ENCODE peak calls at places on chromosomes 11 and 22, in nine cellular contexts. I, N, Q, V, D, O, M, P and H are unnamed samples. For H3K4me1, the result is how much of the 10 kb centered on the place peaks cover.

GRCh38 chr11:122779047-122779629 is 59.2 kb upstream of the CRTAM start:
- DNase-seq in I (no peak), N (no peak), Q (no peak), V (no peak), D (no peak), O (no peak), M (no peak), P (no peak), H (no peak)

GRCh38 chr11:132685174-132685611 is 847.1 kb downstream of the OPCML start:
- DNase-seq in I (no peak), N (peak), Q (no peak), V (no peak), D (no peak), O (no peak), M (no peak), P (no peak), H (no peak)

GRCh38 chr22:47372111-47372581 is 609.7 kb downstream of the TBC1D22A start:
- DNase-seq in I (peak), N (no peak), Q (no peak), V (no peak), D (no peak), O (peak), M (no peak), P (no peak), H (no peak)

GRCh38 chr11:105929381-105929955 is 92.6 kb downstream of the MSANTD4 start:
- DNase-seq in I (no peak), N (no peak), Q (no peak), V (no peak), D (no peak), O (no peak), M (no peak), P (no peak), H (no peak)

GRCh38 chr11:128190312-128190711 is 397.0 kb downstream of the ETS1 start:
- DNase-seq in I (no peak), N (no peak), Q (no peak), V (no peak), D (no peak), O (no peak), M (no peak), P (no peak), H (no peak)

GRCh38 chr11:19790831-19791552 is 78.4 kb downstream of the NAV2 start:
- DNase-seq in I (no peak), N (no peak), Q (no peak), V (no peak), D (no peak), O (no peak), M (no peak), P (no peak), H (no peak)

GRCh38 chr11:60914620-60915249 is 777 bp downstream of the TMEM109 start:
- DNase-seq in I (no peak), N (peak), Q (no peak), V (peak), D (peak), O (no peak), M (peak), P (peak), H (no peak)

GRCh38 chr11:227824-228223 is 8.3 kb downstream of the SIRT3 start:
- DNase-seq in I (no peak), N (no peak), Q (no peak), V (no peak), D (no peak), O (no peak), M (no peak), P (no peak), H (no peak)

GRCh38 chr11:10293423-10294288 is at the start of gene SBF2:
- DNase-seq in I (peak), N (peak), Q (peak), V (peak), D (peak), O (peak), M (peak), P (peak), H (peak)

GRCh38 chr11:125085301-125086081 is 22.4 kb downstream of the SLC37A2 start:
- DNase-seq in I (no peak), N (no peak), Q (no peak), V (no peak), D (no peak), O (peak), M (no peak), P (peak), H (no peak)

GRCh38 chr11:115501895-115502589 is 2.2 kb downstream of the CADM1 start:
- DNase-seq in I (no peak), N (peak), Q (no peak), V (no peak), D (no peak), O (no peak), M (no peak), P (no peak), H (no peak)

GRCh38 chr22:38707346-38707745 is 1.6 kb downstream of the GTPBP1 start:
- DNase-seq in I (no peak), N (peak), Q (no peak), V (no peak), D (peak), O (no peak), M (no peak), P (no peak), H (no peak)

GRCh38 chr11:48095779-48096470 is 115.6 kb downstream of the PTPRJ start:
- DNase-seq in I (no peak), N (no peak), Q (no peak), V (peak), D (no peak), O (no peak), M (no peak), P (no peak), H (no peak)

GRCh38 chr11:94402355-94402754 is 1.1 kb upstream of the GPR83 start:
- DNase-seq in I (no peak), N (no peak), Q (no peak), V (no peak), D (no peak), O (no peak), M (no peak), P (no peak), H (no peak)

GRCh38 chr11:72962084-72962483 is 147.9 kb downstream of the ATG16L2 start:
- DNase-seq in I (no peak), N (peak), Q (no peak), V (no peak), D (no peak), O (no peak), M (no peak), P (no peak), H (no peak)

GRCh38 chr11:32385998-32386397 is 49.3 kb downstream of the WT1 start:
- DNase-seq in I (no peak), N (peak), Q (no peak), V (no peak), D (peak), O (no peak), M (no peak), P (no peak), H (no peak)

GRCh38 chr11:104772806-104773241 is 125.4 kb downstream of the CASP12 start:
- DNase-seq in I (no peak), N (peak), Q (no peak), V (no peak), D (peak), O (no peak), M (no peak), P (no peak), H (peak)

GRCh38 chr22:21009638-21010425 is 5.1 kb upstream of the P2RX6 start:
- DNase-seq in I (peak), N (peak), Q (no peak), V (no peak), D (no peak), O (no peak), M (no peak), P (peak), H (no peak)

GRCh38 chr11:126083829-126084607 is 21.4 kb upstream of the CDON start:
- DNase-seq in I (no peak), N (no peak), Q (no peak), V (no peak), D (no peak), O (no peak), M (no peak), P (no peak), H (no peak)

GRCh38 chr11:113628912-113629311 is 77.2 kb downstream of the TMPRSS5 start:
- DNase-seq in I (no peak), N (no peak), Q (no peak), V (no peak), D (no peak), O (no peak), M (no peak), P (no peak), H (no peak)

GRCh38 chr22:41340357-41340756 is 39.0 kb downstream of the ZC3H7B start:
- DNase-seq in I (no peak), N (no peak), Q (no peak), V (no peak), D (no peak), O (no peak), M (no peak), P (no peak), H (no peak)

GRCh38 chr22:49372111-49372529 is 455.6 kb downstream of the BRD1 start:
- DNase-seq in I (peak), N (no peak), Q (no peak), V (no peak), D (no peak), O (peak), M (no peak), P (peak), H (peak)

GRCh38 chr11:134347441-134347840 is 15.7 kb downstream of the GLB1L2 start:
- DNase-seq in I (no peak), N (no peak), Q (no peak), V (no peak), D (no peak), O (no peak), M (no peak), P (no peak), H (no peak)

GRCh38 chr11:117316197-117316961 is at the start of gene BACE1:
- DNase-seq in I (peak), N (peak), Q (peak), V (peak), D (peak), O (peak), M (peak), P (peak), H (peak)

GRCh38 chr11:112584674-112585073 is 324.0 kb upstream of the PLET1 start:
- DNase-seq in I (no peak), N (no peak), Q (no peak), V (no peak), D (no peak), O (no peak), M (no peak), P (no peak), H (no peak)
- TF ChIP-seq CTCF in I (no peak), N (no peak), Q (no peak), V (no peak), D (no peak), O (no peak), M (no peak), P (no peak), H (no peak)

GRCh38 chr11:68582416-68583046 is 101.8 kb upstream of the GAL start:
- DNase-seq in I (no peak), N (no peak), Q (no peak), V (peak), D (no peak), O (no peak), M (peak), P (no peak), H (no peak)

GRCh38 chr11:68584097-68584496 is 100.2 kb upstream of the GAL start:
- DNase-seq in I (peak), N (peak), Q (no peak), V (peak), D (peak), O (peak), M (peak), P (no peak), H (peak)

GRCh38 chr11:68581439-68581838 is 102.9 kb upstream of the GAL start:
- DNase-seq in I (no peak), N (no peak), Q (no peak), V (peak), D (no peak), O (peak), M (peak), P (peak), H (no peak)

GRCh38 chr11:68583047-68583446 is 101.3 kb upstream of the GAL start:
- DNase-seq in I (no peak), N (peak), Q (no peak), V (no peak), D (no peak), O (no peak), M (no peak), P (no peak), H (no peak)

DNA sequence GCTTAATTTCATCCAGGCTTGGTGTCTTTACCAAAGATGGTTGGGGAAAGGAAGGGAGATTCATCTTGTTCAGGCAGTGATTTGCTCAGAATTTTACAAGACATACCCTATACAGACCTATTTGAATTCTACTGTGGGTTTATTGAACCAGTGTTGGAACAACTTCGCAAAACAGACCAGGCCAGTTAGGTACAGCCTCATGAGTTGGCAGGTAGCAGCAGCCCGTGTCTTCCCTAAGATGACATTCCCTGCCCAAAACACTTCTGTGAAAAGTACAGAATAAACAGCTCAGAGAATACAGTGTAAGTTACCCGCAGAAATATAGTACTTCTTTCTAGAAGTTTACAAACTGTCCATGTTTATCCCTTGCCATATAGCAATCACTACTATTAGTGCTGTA is 102.4 kb upstream of the GAL start:
- DNase-seq in I (no peak), N (no peak), Q (no peak), V (no peak), D (no peak), O (no peak), M (no peak), P (no peak), H (no peak)
- H3K4me1 ChIP-seq in I (under half), N (under half), Q (under half), V (half or more), D (under half), O (under half), M (half or more), P (under half), H (under half)

GRCh38 chr11:82927264-82927880 is 25.8 kb downstream of the DDIAS start:
- DNase-seq in I (no peak), N (peak), Q (no peak), V (no peak), D (peak), O (no peak), M (no peak), P (no peak), H (peak)

GRCh38 chr11:82929121-82929520 is 27.6 kb downstream of the DDIAS start:
- DNase-seq in I (no peak), N (no peak), Q (no peak), V (no peak), D (no peak), O (no peak), M (no peak), P (no peak), H (no peak)

GRCh38 chr11:82930229-82930628 is 28.7 kb downstream of the DDIAS start:
- DNase-seq in I (no peak), N (no peak), Q (no peak), V (no peak), D (no peak), O (no peak), M (no peak), P (no peak), H (no peak)

GRCh38 chr11:82924522-82925224 is 23.1 kb downstream of the DDIAS start:
- DNase-seq in I (no peak), N (no peak), Q (no peak), V (no peak), D (no peak), O (no peak), M (no peak), P (no peak), H (no peak)
- H3K4me3 ChIP-seq in I (no peak), N (no peak), Q (no peak), V (no peak), D (no peak), O (no peak), M (no peak), P (no peak), H (no peak)

GRCh38 chr11:6319001-6319878 is 1.1 kb downstream of the CAVIN3 start:
- DNase-seq in I (peak), N (peak), Q (peak), V (peak), D (no peak), O (peak), M (peak), P (peak), H (no peak)
- TF ChIP-seq CTCF in I (no peak), N (no peak), Q (peak), V (peak), D (no peak), O (no peak), M (no peak), P (no peak), H (no peak)

GRCh38 chr11:64744544-64745218 is 739 bp upstream of the RASGRP2 start:
- DNase-seq in I (no peak), N (no peak), Q (no peak), V (no peak), D (no peak), O (no peak), M (no peak), P (no peak), H (no peak)

GRCh38 chr11:64743591-64744543 is at the start of gene RASGRP2:
- DNase-seq in I (peak), N (no peak), Q (peak), V (peak), D (peak), O (peak), M (peak), P (peak), H (peak)

GRCh38 chr11:64746486-64746885 is 2.5 kb upstream of the RASGRP2 start:
- DNase-seq in I (no peak), N (no peak), Q (no peak), V (peak), D (no peak), O (no peak), M (no peak), P (no peak), H (no peak)

GRCh38 chr11:64745219-64745522 is 1.2 kb upstream of the RASGRP2 start:
- DNase-seq in I (peak), N (no peak), Q (peak), V (peak), D (no peak), O (peak), M (peak), P (peak), H (peak)

DNA sequence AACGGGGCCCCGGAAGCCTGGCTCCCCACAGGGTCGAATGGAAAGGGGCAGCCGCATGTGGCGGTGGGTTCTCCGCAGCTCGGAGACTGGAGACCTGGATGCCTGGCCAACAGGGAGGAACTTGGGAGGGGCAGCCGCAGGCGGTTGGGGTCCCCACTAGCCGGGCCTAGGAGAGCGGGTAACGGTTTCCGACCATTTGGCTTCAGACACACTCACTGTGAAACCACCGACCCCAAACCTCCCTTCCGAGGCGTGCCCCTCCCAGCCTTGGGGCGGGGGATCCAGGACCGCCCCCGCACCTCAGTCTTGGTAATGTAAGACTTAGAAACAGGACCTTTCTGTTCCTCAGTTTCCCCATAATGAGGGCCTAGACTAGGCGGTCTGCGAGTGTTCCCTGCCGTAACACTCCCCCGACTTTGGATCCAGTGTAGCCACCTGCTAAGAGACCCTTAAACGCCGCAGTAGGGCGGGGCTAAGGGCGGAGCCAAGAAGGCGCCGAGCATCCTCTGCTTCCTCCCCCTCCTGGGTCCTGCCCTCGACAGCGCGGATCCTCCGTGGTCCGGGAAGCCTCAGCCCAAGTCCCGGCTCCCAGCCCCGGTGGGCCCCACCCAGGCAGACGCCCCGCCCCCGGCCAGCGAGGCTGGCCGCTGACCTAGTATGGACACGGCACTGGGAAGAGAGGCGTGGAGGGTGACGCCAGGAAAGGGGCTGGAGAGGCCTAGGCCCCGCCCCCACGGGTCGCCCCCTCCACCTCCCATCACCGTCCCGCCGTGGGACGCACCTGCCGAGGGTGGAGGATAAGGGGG is 1.8 kb upstream of the RASGRP2 start:
- DNase-seq in I (peak), N (peak), Q (peak), V (peak), D (peak), O (peak), M (peak), P (peak), H (peak)
- H3K4me1 ChIP-seq in I (under half), N (under half), Q (under half), V (under half), D (under half), O (under half), M (under half), P (under half), H (half or more)

DNA sequence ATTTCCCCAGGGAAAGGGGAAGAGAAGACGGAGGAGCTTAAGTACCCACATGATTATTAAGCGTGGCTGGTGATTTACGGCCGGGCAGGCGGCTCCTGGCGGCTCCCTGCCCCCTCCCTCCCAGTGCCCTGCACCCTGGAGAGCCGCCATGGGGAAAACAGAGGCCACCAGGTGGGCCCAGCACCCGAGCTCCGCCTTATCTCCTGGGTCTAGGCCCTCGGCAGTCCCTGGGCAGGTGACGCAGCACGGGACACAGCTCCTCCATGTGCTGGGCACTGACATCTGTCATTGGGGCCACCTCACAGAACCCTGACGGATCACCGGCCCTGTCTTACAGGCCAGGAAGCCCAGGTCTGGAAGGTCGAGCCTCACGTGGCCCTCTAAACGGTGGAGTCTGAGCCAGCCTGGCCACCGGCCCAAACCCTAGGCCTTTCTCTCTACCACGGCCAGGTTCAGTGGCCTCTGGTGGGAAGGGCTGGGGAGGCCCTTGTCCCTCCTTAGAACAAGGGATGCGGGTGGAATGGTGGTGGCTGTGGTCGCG is 60.2 kb upstream of the PPARA start:
- DNase-seq in I (peak), N (no peak), Q (peak), V (peak), D (no peak), O (peak), M (peak), P (peak), H (no peak)
- H3K4me3 ChIP-seq in I (no peak), N (peak), Q (peak), V (peak), D (no peak), O (peak), M (peak), P (peak), H (peak)

DNA sequence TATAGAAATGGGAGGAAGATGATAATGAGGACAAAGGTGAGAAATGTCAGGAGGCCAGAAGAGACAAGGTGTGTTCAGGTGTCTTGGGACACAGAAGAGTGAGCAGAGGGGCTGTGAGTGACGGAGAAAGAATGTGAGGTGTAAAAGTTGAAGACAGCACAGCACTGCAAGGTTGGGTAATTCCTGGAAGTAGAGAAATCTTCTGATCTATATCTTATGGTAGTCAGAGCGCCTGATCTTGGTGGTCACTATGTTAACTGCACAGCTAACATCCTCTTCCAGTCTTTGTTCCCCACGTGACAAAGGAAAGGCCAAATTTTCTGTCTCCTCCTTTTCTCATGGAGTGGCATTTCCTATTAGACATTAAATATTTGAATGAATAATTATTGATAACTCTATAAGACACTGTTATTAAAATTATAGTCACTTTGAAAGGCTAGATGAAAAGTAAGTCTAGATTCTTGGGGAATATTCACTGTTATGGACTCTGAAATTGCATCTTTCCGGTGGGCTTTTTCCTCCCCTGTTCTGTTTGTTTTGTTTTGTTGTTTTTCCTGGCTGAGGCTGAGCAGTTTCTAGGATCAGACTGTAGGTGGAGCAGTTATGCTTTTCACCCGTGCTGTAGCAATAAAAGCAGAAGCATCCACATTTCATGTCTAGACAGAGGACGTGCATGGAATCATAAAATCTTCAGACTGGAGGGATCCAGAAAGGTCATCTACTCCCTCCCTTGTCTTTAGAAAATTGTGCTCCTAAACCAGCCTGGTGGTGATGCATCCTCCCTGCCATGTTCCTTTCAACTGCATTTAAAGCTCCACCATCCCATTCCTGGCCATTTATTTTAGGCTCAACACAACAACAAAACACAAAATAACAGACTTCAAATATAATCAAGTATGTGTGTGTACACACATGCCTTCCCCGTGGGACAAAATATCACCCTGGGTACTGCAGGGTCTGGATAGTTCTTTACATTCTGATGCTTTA is 26.6 kb downstream of the SC5D start:
- DNase-seq in I (no peak), N (peak), Q (no peak), V (no peak), D (no peak), O (no peak), M (no peak), P (no peak), H (no peak)
- TF ChIP-seq CTCF in I (peak), N (peak), Q (peak), V (peak), D (peak), O (peak), M (peak), P (peak), H (peak)